ENCODE peak calls at places on chromosomes 12 and 14, in eight cellular contexts. D is GM23248, Y is A549, J is GM10248, F is D341Med, C is T-helper 2 cell, W is EL, Z is fibroblast of mammary gland. B is an unnamed sample.

GRCh38 chr14:36553650-36554260 is 28.7 kb downstream of the NKX2-8 start:
- DNase-seq in W (peak), J (peak), D (peak), Y (peak), F (peak), C (no peak), Z (peak), B (no peak)

GRCh38 chr12:122336015-122336946 is 70.0 kb upstream of the VPS33A start:
- DNase-seq in D (peak), F (peak), Y (peak), J (peak), Z (peak), W (peak), C (peak), B (no peak)

GRCh38 chr12:90953956-90954421 is 987 bp downstream of the CCER1 start:
- DNase-seq in D (no peak), Y (peak), J (no peak), C (no peak), F (no peak), Z (no peak), W (no peak), B (no peak)

GRCh38 chr12:27185234-27186045 is 58.6 kb upstream of the STK38L start:
- DNase-seq in J (no peak), D (peak), Y (no peak), C (no peak), F (no peak), Z (peak), W (peak), B (peak)

GRCh38 chr12:53170245-53170644 is 10.3 kb upstream of the ZNF740 start:
- DNase-seq in W (no peak), F (no peak), J (no peak), Y (no peak), D (no peak), Z (no peak), C (no peak), B (no peak)

GRCh38 chr12:131831021-131831571 is 2.9 kb downstream of the MMP17 start:
- DNase-seq in W (peak), J (no peak), Y (peak), D (peak), F (peak), C (no peak), Z (peak), B (peak)

GRCh38 chr14:23434488-23435219 is 806 bp downstream of the MYH7 start:
- DNase-seq in Z (no peak), C (no peak), J (no peak), F (no peak), D (no peak), W (no peak), Y (no peak), B (no peak)

GRCh38 chr14:99517046-99517642 is 35.9 kb downstream of the CCNK start:
- DNase-seq in Y (no peak), F (no peak), Z (no peak), W (no peak), J (no peak), D (no peak), C (no peak), B (no peak)

GRCh38 chr12:132169376-132169775 is 25.1 kb downstream of the NOC4L start:
- DNase-seq in Y (no peak), F (no peak), Z (no peak), D (no peak), C (no peak), W (no peak), J (no peak), B (no peak)

GRCh38 chr12:122988612-122989442 is 8.3 kb downstream of the ARL6IP4 start:
- DNase-seq in C (no peak), J (no peak), Y (no peak), W (no peak), D (no peak), Z (no peak), F (no peak), B (no peak)

GRCh38 chr12:120131116-120131515 is 14.6 kb upstream of the RAB35 start:
- DNase-seq in Z (no peak), F (no peak), D (no peak), J (no peak), Y (no peak), W (no peak), C (no peak), B (no peak)

GRCh38 chr12:98440165-98440581 is 75.2 kb upstream of the TMPO start:
- DNase-seq in Z (peak), J (no peak), F (no peak), C (no peak), Y (peak), D (peak), W (peak), B (no peak)

GRCh38 chr12:3187846-3188755 is 110.9 kb downstream of the TSPAN9 start:
- DNase-seq in J (no peak), F (no peak), D (no peak), Y (no peak), Z (no peak), W (no peak), C (no peak), B (no peak)

GRCh38 chr12:98817779-98818178 is 172.7 kb downstream of the APAF1 start:
- DNase-seq in Y (no peak), J (no peak), D (no peak), Z (no peak), W (no peak), F (no peak), C (no peak), B (no peak)

GRCh38 chr14:34615507-34615906 is 14.4 kb downstream of the SNX6 start:
- DNase-seq in J (no peak), D (no peak), F (no peak), Z (no peak), W (no peak), C (no peak), Y (no peak), B (no peak)

GRCh38 chr14:75654127-75654732 is 6.4 kb downstream of the ERG28 start:
- DNase-seq in J (peak), F (peak), C (peak), D (peak), Z (peak), Y (peak), W (peak), B (peak)

GRCh38 chr14:71694888-71695505 is 237.2 kb upstream of the RGS6 start:
- DNase-seq in Z (no peak), J (no peak), F (no peak), W (no peak), Y (no peak), C (no peak), D (no peak), B (no peak)

GRCh38 chr12:11927311-11927935 is 143.3 kb upstream of the BCL2L14 start:
- DNase-seq in Y (no peak), Z (no peak), J (no peak), C (no peak), D (no peak), W (no peak), F (no peak), B (no peak)

GRCh38 chr12:31118831-31119530 is 45.3 kb downstream of the DDX11 start:
- DNase-seq in J (peak), F (peak), D (no peak), W (peak), C (no peak), Z (no peak), Y (peak), B (peak)

GRCh38 chr14:33736979-33737378 is 213.9 kb downstream of the EGLN3 start:
- DNase-seq in W (no peak), C (no peak), J (no peak), D (no peak), Y (no peak), F (no peak), Z (peak), B (no peak)

GRCh38 chr12:15590180-15590826 is 198.9 kb downstream of the EPS8 start:
- DNase-seq in Y (peak), W (peak), C (no peak), D (peak), Z (peak), J (peak), F (peak), B (peak)

GRCh38 chr12:94560416-94561221 is 89.7 kb downstream of the TMCC3 start:
- DNase-seq in F (no peak), W (peak), Y (no peak), J (peak), C (no peak), D (peak), Z (peak), B (peak)

GRCh38 chr12:65510584-65511050 is 232.1 kb downstream of the MSRB3 start:
- DNase-seq in J (no peak), Y (no peak), C (no peak), Z (peak), D (no peak), W (no peak), F (no peak), B (no peak)

GRCh38 chr12:105214670-105215375 is 21.2 kb downstream of the APPL2 start:
- DNase-seq in Y (peak), D (peak), J (no peak), C (no peak), F (no peak), Z (no peak), W (peak), B (no peak)

GRCh38 chr12:4909734-4910501 is at the start of gene KCNA1:
- DNase-seq in J (peak), F (peak), Z (peak), Y (no peak), D (peak), C (no peak), W (no peak), B (no peak)

GRCh38 chr12:570237-570925 is 92.9 kb downstream of the NINJ2 start:
- DNase-seq in D (peak), J (no peak), F (peak), Y (peak), C (no peak), W (peak), Z (peak), B (no peak)

GRCh38 chr14:75123991-75124390 is 2.9 kb downstream of the NEK9 start:
- DNase-seq in D (peak), Y (peak), W (peak), J (no peak), Z (peak), C (no peak), F (no peak), B (no peak)

GRCh38 chr12:84912191-84913142 is at the start of gene SLC6A15:
- DNase-seq in F (peak), J (peak), C (no peak), Y (peak), D (peak), W (peak), Z (peak), B (no peak)

GRCh38 chr14:75531660-75532317 is 9.5 kb downstream of the BATF start:
- DNase-seq in F (no peak), Y (peak), D (no peak), Z (peak), C (no peak), W (peak), J (no peak), B (no peak)

GRCh38 chr12:124709722-124710656 is 142.6 kb upstream of the NCOR2 start:
- DNase-seq in C (no peak), D (peak), J (no peak), F (no peak), W (peak), Z (peak), Y (no peak), B (no peak)

GRCh38 chr14:79899610-79900009 is 311.7 kb downstream of the DIO2 start:
- DNase-seq in Y (no peak), Z (no peak), W (no peak), D (no peak), J (no peak), C (no peak), F (no peak), B (no peak)

GRCh38 chr14:90017371-90017770 is 44.4 kb upstream of the KCNK13 start:
- DNase-seq in Z (no peak), J (no peak), Y (no peak), D (peak), W (peak), F (no peak), C (no peak), B (no peak)

GRCh38 chr14:77707355-77707723 is 484 bp downstream of the ALKBH1 start:
- DNase-seq in D (peak), C (no peak), W (peak), J (peak), Z (peak), Y (peak), F (peak), B (no peak)

GRCh38 chr12:22935090-22935489 is 310.1 kb downstream of the ETNK1 start:
- DNase-seq in F (peak), Z (peak), W (peak), D (peak), C (no peak), Y (no peak), J (no peak), B (no peak)

GRCh38 chr12:17206553-17206952 is 600.6 kb upstream of the LMO3 start:
- DNase-seq in Z (no peak), J (no peak), D (no peak), C (no peak), Y (peak), W (no peak), F (no peak), B (no peak)

GRCh38 chr14:99476864-99477263 is 3.8 kb downstream of the SETD3 start:
- DNase-seq in C (no peak), Y (no peak), W (peak), F (no peak), Z (peak), J (no peak), D (peak), B (no peak)

B was measured in stimulated activated naive B cell treated with anti-CD40 and anti-IgM and Interleukin-4, amounts not matched to agents 10 μg/mL and 1 μg/mL and 100 μg/mL, for 72 hours.